ENCODE peak calls at places on chromosomes 7 and 10, in five cellular contexts. U is cardiac muscle cell, P is psoas muscle, S is fibroblast of lung, X is stomach. B is an unnamed sample.

GRCh38 chr10:123472606-123473005 is 193.5 kb upstream of the GPR26 start:
- DNase-seq in U (peak; percentile 88), P (no peak), S (no peak), X (no peak), B (no peak)

GRCh38 chr7:117993377-117994003 is 120.2 kb upstream of the CTTNBP2 start:
- DNase-seq in U (peak; percentile 62), P (no peak), S (peak; percentile 20), X (no peak), B (no peak)

GRCh38 chr7:118877187-118877586 is 652.7 kb downstream of the ANKRD7 start:
- DNase-seq in U (no peak), P (no peak), S (no peak), X (no peak), B (no peak)

GRCh38 chr10:4099202-4099601 is 314.2 kb upstream of the KLF6 start:
- DNase-seq in U (no peak), P (no peak), S (no peak), X (no peak), B (no peak)

GRCh38 chr7:36205844-36206243 is 52.8 kb downstream of the EEPD1 start:
- DNase-seq in U (no peak), P (no peak), S (no peak), X (no peak), B (no peak)

GRCh38 chr10:11822031-11822756 is 962 bp upstream of the PROSER2 start:
- DNase-seq in U (no peak), P (no peak), S (no peak), X (no peak), B (no peak)

GRCh38 chr10:78830062-78830974 is 238.4 kb upstream of the ZMIZ1 start:
- DNase-seq in U (no peak), P (no peak), S (peak; percentile 44), X (no peak), B (no peak)

GRCh38 chr7:23759556-23760391 is 49.8 kb downstream of the STK31 start:
- DNase-seq in U (no peak), P (no peak), S (peak; percentile 93), X (peak; percentile 56), B (no peak)

GRCh38 chr7:6071406-6071805 is 40.2 kb downstream of the ANKRD61 start:
- DNase-seq in U (no peak), P (no peak), S (no peak), X (no peak), B (no peak)

GRCh38 chr7:85184599-85185354 is 2.1 kb downstream of the SEMA3D start:
- DNase-seq in U (peak; percentile 26), P (peak; percentile 18), S (peak; percentile 47), X (no peak), B (peak; percentile 52)

GRCh38 chr7:53326634-53327033 is 291.2 kb downstream of the POM121L12 start:
- DNase-seq in U (no peak), P (no peak), S (no peak), X (no peak), B (no peak)

GRCh38 chr10:58266003-58266825 is 1.5 kb downstream of the IPMK start:
- DNase-seq in U (peak; percentile 3), P (no peak), S (peak; percentile 63), X (no peak), B (no peak)

GRCh38 chr7:8637322-8637721 is 203.9 kb downstream of the NXPH1 start:
- DNase-seq in U (no peak), P (no peak), S (no peak), X (no peak), B (no peak)

GRCh38 chr10:31490858-31491504 is 172.0 kb downstream of the ZEB1 start:
- DNase-seq in U (peak; percentile 65), P (no peak), S (peak; percentile 46), X (no peak), B (no peak)

GRCh38 chr7:8125680-8126444 is 136.1 kb downstream of the ICA1 start:
- DNase-seq in U (no peak), P (no peak), S (no peak), X (peak; percentile 38), B (no peak)

GRCh38 chr7:151426486-151426905 is 13.4 kb downstream of the CRYGN start:
- DNase-seq in U (no peak), P (peak; percentile 85), S (peak; percentile 98), X (peak; percentile 46), B (peak; percentile 79)

GRCh38 chr7:98240961-98241673 is 10.9 kb downstream of the TECPR1 start:
- DNase-seq in U (peak; percentile 70), P (no peak), S (peak; percentile 21), X (peak; percentile 72), B (peak; percentile 56)

GRCh38 chr10:126147866-126148578 is 240.3 kb downstream of the ADAM12 start:
- DNase-seq in U (no peak), P (no peak), S (peak; percentile 91), X (no peak), B (no peak)

GRCh38 chr7:23337374-23337773 is 38.2 kb downstream of the MALSU1 start:
- DNase-seq in U (no peak), P (no peak), S (no peak), X (no peak), B (no peak)

GRCh38 chr7:127726481-127726880 is 74.5 kb downstream of the SND1 start:
- DNase-seq in U (no peak), P (no peak), S (no peak), X (no peak), B (no peak)
- H3K36me3 ChIP-seq in U (no peaks in the 10 kb centered on the region), P (peaks cover 50% of the 10 kb centered on the region), S (peaks cover 6% of the 10 kb centered on the region), X (peaks cover 90% of the 10 kb centered on the region), B (peaks cover 12% of the 10 kb centered on the region)

DNA sequence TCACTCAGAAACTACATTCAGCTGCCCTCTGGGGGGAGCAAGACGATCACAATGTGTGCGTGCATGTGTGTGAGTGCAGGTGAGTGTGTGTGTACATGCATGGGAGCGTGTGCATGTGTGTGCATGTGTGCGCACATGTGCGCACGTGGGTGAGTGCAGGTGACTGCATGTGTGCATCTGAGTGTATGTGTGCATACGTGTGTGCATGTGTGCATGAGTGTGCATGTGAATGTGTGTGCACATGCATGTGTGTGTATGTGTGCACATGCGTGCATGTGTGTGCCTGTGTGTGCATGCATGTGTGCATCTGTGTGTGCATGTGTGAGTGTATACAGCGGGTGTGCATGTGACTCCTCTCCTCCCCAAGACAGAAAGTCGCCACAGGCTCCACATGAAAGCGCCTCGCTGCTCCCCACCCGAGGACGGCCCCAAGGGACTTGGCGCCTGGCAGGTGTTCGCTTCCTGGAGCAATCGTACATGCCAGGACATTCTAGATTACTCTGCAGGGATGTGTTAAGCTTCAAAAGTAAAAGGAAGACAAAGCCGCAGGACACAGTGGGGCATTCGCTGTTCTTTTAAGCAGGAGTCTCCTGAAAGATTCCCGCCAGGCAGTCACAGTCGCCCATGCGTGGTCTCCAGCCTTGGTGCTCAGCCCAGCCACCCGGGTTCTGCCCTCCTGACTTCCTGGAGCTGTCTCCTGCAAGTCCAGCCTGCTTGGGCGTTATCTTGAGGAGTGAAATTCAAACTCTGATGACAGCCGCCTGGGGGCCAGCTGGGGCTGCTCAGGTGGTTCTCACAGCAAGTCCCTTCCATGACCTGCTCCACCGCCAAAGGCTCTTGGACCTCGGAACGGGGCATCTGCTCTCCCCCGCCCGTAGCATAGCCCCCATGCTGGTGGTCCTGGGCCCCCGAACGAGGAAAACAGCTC is 41.9 kb upstream of the ADGRA1 start:
- DNase-seq in U (peak; percentile 40), P (no peak), S (no peak), X (no peak), B (no peak)
- H3K27me3 ChIP-seq in U (no peaks in the 10 kb centered on the region), P (peaks cover 12% of the 10 kb centered on the region), S (no peaks in the 10 kb centered on the region), X (no peaks in the 10 kb centered on the region), B (peaks cover 37% of the 10 kb centered on the region)

GRCh38 chr10:131872837-131873375 is 27.9 kb upstream of the PPP2R2D start:
- DNase-seq in U (no peak), P (no peak), S (no peak), X (no peak), B (no peak)

GRCh38 chr10:131876021-131876420 is 24.8 kb upstream of the PPP2R2D start:
- DNase-seq in U (no peak), P (no peak), S (no peak), X (no peak), B (no peak)

GRCh38 chr10:131875501-131875900 is 25.3 kb upstream of the PPP2R2D start:
- DNase-seq in U (no peak), P (no peak), S (no peak), X (no peak), B (no peak)

GRCh38 chr10:131876543-131876942 is 24.3 kb upstream of the PPP2R2D start:
- DNase-seq in U (no peak), P (no peak), S (no peak), X (no peak), B (no peak)

DNA sequence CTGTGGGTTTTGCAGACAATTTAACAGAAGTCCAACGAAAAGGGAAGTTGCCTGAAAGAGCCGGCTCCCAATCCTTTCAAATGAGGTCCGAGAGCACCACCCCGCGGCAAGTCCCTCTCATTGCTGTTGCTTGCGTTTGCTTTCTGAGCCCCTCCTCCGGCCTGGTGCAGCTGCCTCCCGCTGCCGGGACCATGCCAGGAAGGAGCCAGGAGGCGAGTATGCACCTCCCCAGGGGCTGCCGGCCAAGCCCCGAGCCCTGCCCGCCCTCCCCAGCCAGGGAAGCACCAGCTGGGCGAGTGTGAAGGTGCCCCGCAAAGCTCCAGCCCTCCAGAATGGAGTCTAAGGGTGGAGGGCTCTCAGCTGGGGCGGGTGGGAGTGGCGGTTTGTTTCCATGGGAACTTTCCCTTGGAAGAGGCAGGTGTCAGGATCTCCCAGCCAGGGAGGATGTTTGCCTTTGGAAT is 25.8 kb upstream of the PPP2R2D start:
- DNase-seq in U (peak; percentile 88), P (peak; percentile 74), S (peak; percentile 64), X (peak; percentile 74), B (peak; percentile 76)
- TF ChIP-seq CTCF in U (peak; percentile 85), P (peak; percentile 57), S (peak; percentile 83), X (peak; percentile 34), B (peak; percentile 52)

DNA sequence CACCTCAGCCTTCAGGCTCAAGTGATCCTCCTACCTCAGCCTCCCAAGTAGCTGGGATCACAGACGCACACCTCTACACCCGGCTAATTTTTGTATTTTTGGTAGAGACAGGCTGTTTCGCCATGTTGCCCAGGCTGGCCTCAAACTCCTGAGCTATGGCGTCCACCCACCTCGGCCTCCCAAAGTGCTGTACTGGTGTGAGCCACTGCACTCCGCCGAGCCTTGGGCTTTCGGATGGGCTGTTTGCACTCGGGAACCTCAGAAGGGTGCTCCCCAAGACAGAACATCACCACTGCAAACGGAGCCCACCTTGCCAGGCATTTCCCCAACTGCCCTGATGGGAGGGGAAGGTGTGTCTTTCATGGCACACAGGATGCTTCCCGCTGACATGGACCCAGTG is 27.3 kb downstream of the TMEM120A start:
- DNase-seq in U (no peak), P (no peak), S (no peak), X (no peak), B (no peak)
- H3K36me3 ChIP-seq in U (no peaks in the 10 kb centered on the region), P (no peaks in the 10 kb centered on the region), S (peaks cover 8% of the 10 kb centered on the region), X (peaks cover 34% of the 10 kb centered on the region), B (no peaks in the 10 kb centered on the region)

GRCh38 chr10:118408145-118408544 is 66.0 kb upstream of the FAM204A start:
- DNase-seq in U (no peak), P (no peak), S (no peak), X (no peak), B (no peak)

GRCh38 chr10:118412132-118412531 is 70.0 kb upstream of the FAM204A start:
- DNase-seq in U (no peak), P (no peak), S (no peak), X (no peak), B (no peak)

GRCh38 chr10:118407742-118408141 is 65.6 kb upstream of the FAM204A start:
- DNase-seq in U (no peak), P (no peak), S (no peak), X (no peak), B (no peak)

GRCh38 chr10:118409295-118409694 is 67.2 kb upstream of the FAM204A start:
- DNase-seq in U (no peak), P (no peak), S (no peak), X (no peak), B (no peak)

DNA sequence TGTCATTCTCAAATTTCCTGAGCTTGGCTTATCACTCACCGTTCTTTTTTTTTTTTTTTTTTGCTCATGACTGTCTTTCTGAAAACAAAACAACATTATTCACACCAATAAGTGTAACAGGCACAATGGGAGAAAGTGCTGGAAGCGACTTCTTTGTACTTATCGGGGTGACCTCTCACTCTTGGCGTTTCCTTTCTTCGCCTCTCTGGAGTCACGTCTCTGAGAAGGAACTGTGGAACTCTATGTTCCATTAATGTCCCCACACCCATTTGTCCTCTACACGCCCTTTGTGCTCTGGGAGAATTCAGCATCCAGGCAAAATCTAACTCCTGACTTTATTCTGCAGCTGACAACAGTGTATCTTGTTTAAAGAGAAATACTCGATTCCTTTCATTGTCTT is 70.8 kb upstream of the FAM204A start:
- DNase-seq in U (no peak), P (no peak), S (no peak), X (no peak), B (no peak)
- H3K27me3 ChIP-seq in U (peaks cover 9% of the 10 kb centered on the region), P (peaks cover 3% of the 10 kb centered on the region), S (no peaks in the 10 kb centered on the region), X (no peaks in the 10 kb centered on the region), B (peaks cover 53% of the 10 kb centered on the region)